ENCODE peak calls at places on chromosomes 4 and X, in five cellular contexts. T is NT2/D1; O is fibroblast of lung; V is CD4-positive, alpha-beta memory T cell; Q is BJ. X is an unnamed sample.

GRCh38 chr4:39729557-39729956 is 31.6 kb downstream of the UBE2K start:
- DNase-seq in Q (no peak), V (no peak), O (peak; percentile 52), T (no peak), X (no peak)

GRCh38 chrX:47210661-47211425 is 7.6 kb upstream of the CDK16 start:
- DNase-seq in V (no peak), O (no peak), Q (no peak), T (no peak), X (no peak)

GRCh38 chrX:31314921-31315320 is 243.1 kb upstream of the FTHL17 start:
- DNase-seq in O (peak; percentile 21), Q (no peak), V (no peak), T (no peak), X (peak; percentile 18)

GRCh38 chr4:20317424-20317985 is 65.8 kb downstream of the SLIT2 start:
- DNase-seq in Q (no peak), O (peak; percentile 30), T (no peak), V (no peak), X (no peak)

GRCh38 chrX:119755981-119756533 is 2.3 kb upstream of the SOWAHD start:
- DNase-seq in T (no peak), Q (no peak), O (peak; percentile 59), V (peak; percentile 74), X (no peak)

GRCh38 chr4:18698119-18698883 is 676.7 kb upstream of the LCORL start:
- DNase-seq in O (no peak), T (no peak), V (no peak), Q (no peak), X (no peak)

GRCh38 chr4:6109842-6110560 is 90.3 kb downstream of the JAKMIP1 start:
- DNase-seq in T (no peak), V (no peak), Q (no peak), O (no peak), X (no peak)

GRCh38 chr4:151484396-151485102 is 75.6 kb downstream of the FHIP1A start:
- DNase-seq in V (no peak), Q (peak; percentile 62), O (peak; percentile 53), T (peak; percentile 66), X (no peak)

GRCh38 chr4:26583538-26583864 is 383 bp upstream of the TBC1D19 start:
- DNase-seq in T (no peak), V (no peak), O (no peak), Q (no peak), X (no peak)

GRCh38 chr4:66052426-66052825 is 382.1 kb upstream of the EPHA5 start:
- DNase-seq in Q (no peak), T (no peak), V (no peak), O (no peak), X (no peak)

GRCh38 chrX:53440631-53441517 is 6.7 kb upstream of the HSD17B10 start:
- DNase-seq in T (no peak), O (peak; percentile 73), V (no peak), Q (no peak), X (peak; percentile 26)

GRCh38 chr4:37486134-37486533 is 200.0 kb downstream of the RELL1 start:
- DNase-seq in O (no peak), T (no peak), V (no peak), Q (no peak), X (no peak)
- H3K4me3 ChIP-seq in O (no peak overlapping the region), T (no peak overlapping the region), V (no peak overlapping the region), Q (no peak overlapping the region), X (no peak overlapping the region)

GRCh38 chrX:153474718-153475117 is 4.3 kb upstream of the HAUS7 start:
- DNase-seq in Q (no peak), V (peak; percentile 48), T (no peak), O (peak; percentile 41), X (peak; percentile 88)
- H3K4me3 ChIP-seq in Q (no peak overlapping the region), V (peak overlapping the region; percentile 19), T (no peak overlapping the region), O (peak overlapping the region; percentile 14), X (peak overlapping the region; percentile 40)

DNA sequence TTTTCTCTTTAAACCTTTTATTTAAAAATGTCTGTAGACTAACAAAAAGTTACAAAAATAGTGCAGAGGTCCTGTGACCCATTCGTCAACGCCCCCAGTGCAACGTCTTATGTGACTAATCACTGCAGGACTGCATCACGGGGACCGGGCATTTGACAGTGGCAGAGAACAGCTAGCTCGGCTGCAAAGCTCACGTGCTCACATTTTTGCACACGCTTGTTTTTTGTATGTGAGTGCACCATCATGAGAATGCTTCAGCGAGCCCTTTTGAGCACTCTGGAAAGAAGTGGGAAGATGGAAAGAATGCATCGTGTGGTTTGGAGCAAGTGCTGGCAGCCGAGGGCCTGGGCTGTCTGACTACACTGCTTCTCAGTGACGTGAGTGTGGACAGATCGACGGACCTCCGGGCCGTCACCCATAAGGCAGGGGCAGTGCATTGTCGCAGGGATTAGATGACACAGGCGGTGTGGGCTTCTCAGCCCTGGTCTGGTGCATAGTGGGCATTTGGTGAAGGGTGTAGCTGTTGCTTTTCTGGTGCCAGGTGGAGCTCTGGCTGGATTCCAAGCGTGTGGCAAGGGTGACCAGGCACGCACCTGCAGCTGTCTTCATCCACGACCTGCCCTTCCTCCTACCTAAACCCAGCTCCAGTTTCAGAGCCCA is 17.7 kb downstream of the SPON2 start:
- DNase-seq in T (no peak), Q (no peak), V (no peak), O (no peak), X (no peak)
- H3K4me3 ChIP-seq in T (no peak overlapping the region), Q (no peak overlapping the region), V (no peak overlapping the region), O (peak overlapping the region; percentile 25), X (no peak overlapping the region)

GRCh38 chrX:104136241-104137019 is 20.4 kb downstream of the SLC25A53 start:
- DNase-seq in Q (no peak), T (peak; percentile 81), V (peak; percentile 61), O (peak; percentile 91), X (no peak)
- H3K4me3 ChIP-seq in Q (peak overlapping the region; percentile 49), T (no peak overlapping the region), V (no peak overlapping the region), O (peak overlapping the region; percentile 62), X (peak overlapping the region; percentile 59)

DNA sequence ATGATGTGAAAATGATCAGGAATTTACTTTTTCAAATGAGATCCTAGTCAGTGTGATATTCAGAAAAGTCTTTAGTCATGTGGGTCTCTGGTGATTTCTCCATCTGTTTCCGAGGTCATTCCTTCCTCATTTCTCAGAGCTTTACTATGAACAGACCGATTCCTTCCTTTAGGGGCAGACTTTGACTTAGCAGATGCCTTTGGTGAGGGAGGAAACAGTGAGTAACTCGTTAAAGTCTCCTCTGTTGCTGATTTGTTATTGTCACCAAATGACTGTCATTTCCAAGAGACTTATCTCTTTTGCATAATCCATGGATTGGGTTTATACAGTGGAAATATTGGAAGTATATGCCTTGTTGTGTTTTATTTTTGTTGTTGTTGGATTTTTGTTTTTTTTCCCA is 76.2 kb upstream of the CD99 start:
- DNase-seq in V (no peak), T (no peak), Q (peak; percentile 74), O (peak; percentile 78), X (no peak)
- H3K4me3 ChIP-seq in V (no peak overlapping the region), T (no peak overlapping the region), Q (no peak overlapping the region), O (no peak overlapping the region), X (no peak overlapping the region)